ENCODE peak calls at places on chromosomes 3 and 15, in nine cellular contexts. M is stimulated activated CD4-positive, alpha-beta T cell treated with anti-CD3 and anti-CD28 coated beads, Interleukin-4, amount 100 ng/mL, for 1 hour; V is upper lobe of left lung; K is activated CD4-positive, alpha-beta T cell treated with anti-CD3 and anti-CD28 coated beads for 48 hours; B is GM03348; Q is HS-5; P is iPS DF 6.9; Y is GM13977; A is pancreas. O is an unnamed sample.
A peak's percentile ranks its signal among the peaks of the same experiment; 100 is the strongest.

GRCh38 chr3:62131050-62131449 is 242.3 kb downstream of the FEZF2 start:
- DNase-seq in K (no peak), Y (no peak), V (no peak), P (no peak), Q (no peak), B (no peak), M (no peak), A (no peak), O (no peak)

GRCh38 chr15:81335631-81336030 is 11.7 kb upstream of the STARD5 start:
- DNase-seq in V (no peak), Q (no peak), A (no peak), M (no peak), Y (no peak), P (no peak), K (no peak), B (no peak), O (no peak)

GRCh38 chr3:190088890-190089289 is 31.8 kb downstream of the P3H2 start:
- DNase-seq in A (no peak), P (no peak), M (no peak), K (no peak), Q (no peak), Y (no peak), B (no peak), V (no peak), O (no peak)

GRCh38 chr15:38893920-38894259 is 329.3 kb upstream of the RASGRP1 start:
- DNase-seq in B (no peak), M (no peak), V (no peak), A (no peak), Q (no peak), K (no peak), Y (no peak), P (no peak), O (no peak)

GRCh38 chr3:52121813-52122212 is 32.4 kb downstream of the POC1A start:
- DNase-seq in P (no peak), V (peak; percentile 35), K (no peak), M (no peak), Y (no peak), A (no peak), Q (no peak), B (no peak), O (no peak)

GRCh38 chr3:185473290-185473815 is 25.5 kb downstream of the TMEM41A start:
- DNase-seq in K (no peak), B (no peak), M (no peak), P (no peak), V (no peak), Y (no peak), A (no peak), Q (no peak), O (no peak)

GRCh38 chr15:44537728-44538240 is 837 bp downstream of the EIF3J start:
- DNase-seq in Y (peak; percentile 23), B (no peak), A (no peak), V (no peak), K (no peak), P (no peak), M (no peak), Q (no peak), O (peak; percentile 22)

GRCh38 chr3:141996437-141996836 is 120.0 kb downstream of the ATP1B3 start:
- DNase-seq in V (no peak), M (no peak), P (no peak), A (no peak), Y (no peak), Q (no peak), K (no peak), B (no peak), O (no peak)

GRCh38 chr15:86572368-86572841 is 492.7 kb downstream of the AGBL1 start:
- DNase-seq in P (no peak), Y (no peak), M (no peak), A (no peak), B (no peak), V (no peak), K (no peak), Q (no peak), O (no peak)

GRCh38 chr15:100201376-100202280 is 140.1 kb downstream of the ADAMTS17 start:
- DNase-seq in Q (no peak), M (no peak), A (no peak), K (peak; percentile 5), V (no peak), Y (no peak), P (no peak), B (no peak), O (no peak)

GRCh38 chr15:40055576-40056293 is 16.8 kb upstream of the SRP14 start:
- DNase-seq in Y (no peak), A (peak; percentile 68), Q (no peak), B (no peak), K (no peak), M (peak; percentile 9), V (no peak), P (no peak), O (peak; percentile 31)

GRCh38 chr3:160091441-160091840 is 102.8 kb downstream of the IL12A start:
- DNase-seq in A (no peak), M (no peak), Q (no peak), Y (no peak), V (no peak), P (no peak), B (no peak), K (no peak), O (no peak)

GRCh38 chr3:55984631-55985030 is 483.6 kb downstream of the ERC2 start:
- DNase-seq in P (no peak), A (no peak), M (no peak), Q (no peak), B (no peak), Y (no peak), K (no peak), V (no peak), O (no peak)

GRCh38 chr3:14836049-14836468 is 17.3 kb downstream of the FGD5 start:
- DNase-seq in P (no peak), A (peak; percentile 7), Y (no peak), V (peak; percentile 37), K (no peak), B (no peak), M (no peak), Q (no peak), O (no peak)